ENCODE peak calls at places on chromosomes 11 and 22, in five cellular contexts. Z is fibroblast of lung, Q is lower leg skin, C is fibroblast of the aortic adventitia, N is cardiac muscle cell. A is an unnamed sample.

GRCh38 chr22:19806213-19807160 is 45.9 kb downstream of the TBX1 start:
- DNase-seq in Z (peak; percentile 38), Q (peak; percentile 85), C (peak; percentile 16), N (no peak), A (no peak)

GRCh38 chr11:11449327-11449726 is 96.3 kb upstream of the CSNK2A3 start:
- DNase-seq in Z (no peak), Q (no peak), C (no peak), N (no peak), A (no peak)

GRCh38 chr22:24695958-24696511 is 78.5 kb downstream of the PIWIL3 start:
- DNase-seq in Z (peak; percentile 15), Q (no peak), C (no peak), N (peak; percentile 68), A (no peak)

GRCh38 chr11:66101055-66101454 is 31.0 kb downstream of the PACS1 start:
- DNase-seq in Z (no peak), Q (no peak), C (no peak), N (no peak), A (no peak)

GRCh38 chr11:14253878-14254277 is 105.1 kb downstream of the RRAS2 start:
- DNase-seq in Z (no peak), Q (no peak), C (no peak), N (no peak), A (no peak)

GRCh38 chr22:47586038-47586437 is 823.6 kb downstream of the TBC1D22A start:
- DNase-seq in Z (no peak), Q (no peak), C (no peak), N (no peak), A (no peak)

GRCh38 chr22:37337204-37337943 is 55.1 kb downstream of the CYTH4 start:
- DNase-seq in Z (peak; percentile 54), Q (no peak), C (peak; percentile 53), N (peak; percentile 34), A (no peak)

GRCh38 chr11:70552441-70553150 is 154.3 kb downstream of the CTTN start:
- DNase-seq in Z (no peak), Q (no peak), C (no peak), N (no peak), A (no peak)

GRCh38 chr11:77202941-77203900 is 75.2 kb downstream of the MYO7A start:
- DNase-seq in Z (no peak), Q (no peak), C (no peak), N (no peak), A (peak; percentile 58)

GRCh38 chr11:110463153-110463552 is 33.4 kb downstream of the FDX1 start:
- DNase-seq in Z (peak; percentile 56), Q (no peak), C (peak; percentile 72), N (peak; percentile 82), A (no peak)

GRCh38 chr11:126134461-126135155 is 71.9 kb upstream of the CDON start:
- DNase-seq in Z (no peak), Q (no peak), C (no peak), N (no peak), A (no peak)

GRCh38 chr22:17563936-17564391 is 666 bp downstream of the SLC25A18 start:
- DNase-seq in Z (peak; percentile 26), Q (peak; percentile 57), C (peak; percentile 73), N (peak; percentile 75), A (no peak)

GRCh38 chr22:17565986-17566687 is 2.8 kb downstream of the SLC25A18 start:
- DNase-seq in Z (no peak), Q (no peak), C (no peak), N (no peak), A (no peak)

GRCh38 chr22:17566776-17567175 is 3.5 kb downstream of the SLC25A18 start:
- DNase-seq in Z (no peak), Q (no peak), C (no peak), N (no peak), A (no peak)

GRCh38 chr22:17559188-17559587 is 4.1 kb upstream of the SLC25A18 start:
- DNase-seq in Z (no peak), Q (no peak), C (no peak), N (no peak), A (no peak)

GRCh38 chr22:17562906-17563870 is at the start of gene SLC25A18:
- DNase-seq in Z (peak; percentile 30), Q (no peak), C (no peak), N (peak; percentile 80), A (no peak)
- TF ChIP-seq CTCF in Z (no peak), Q (no peak), C (no peak), N (peak; percentile 29), A (peak; percentile 62)

DNA sequence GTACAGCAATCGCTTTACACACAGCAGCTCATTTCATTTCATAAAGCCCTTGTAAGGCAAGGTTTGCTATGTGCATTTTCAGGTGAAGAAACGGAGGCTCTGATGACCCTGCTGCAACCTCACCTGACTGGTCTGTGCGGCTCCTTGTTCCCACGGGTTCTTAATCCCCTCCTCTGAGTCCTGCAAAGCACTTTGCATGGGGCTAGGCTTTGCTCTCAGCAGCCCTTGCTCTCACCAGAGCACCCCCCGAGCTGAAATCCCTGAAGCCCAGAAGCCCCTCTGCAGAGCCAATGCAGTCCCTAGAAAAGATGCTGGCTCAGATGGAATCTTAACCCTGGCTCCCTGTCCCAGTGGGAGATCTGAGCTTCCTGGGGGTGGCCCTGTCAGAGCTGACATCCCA is 11.0 kb upstream of the APOL6 start:
- DNase-seq in Z (no peak), Q (no peak), C (no peak), N (no peak), A (no peak)
- TF ChIP-seq CTCF in Z (no peak), Q (no peak), C (no peak), N (no peak), A (no peak)

GRCh38 chr22:29938285-29938693 is 55.3 kb downstream of the MTMR3 start:
- DNase-seq in Z (no peak), Q (no peak), C (no peak), N (no peak), A (no peak)
- TF ChIP-seq CTCF in Z (no peak), Q (no peak), C (no peak), N (no peak), A (no peak)

DNA sequence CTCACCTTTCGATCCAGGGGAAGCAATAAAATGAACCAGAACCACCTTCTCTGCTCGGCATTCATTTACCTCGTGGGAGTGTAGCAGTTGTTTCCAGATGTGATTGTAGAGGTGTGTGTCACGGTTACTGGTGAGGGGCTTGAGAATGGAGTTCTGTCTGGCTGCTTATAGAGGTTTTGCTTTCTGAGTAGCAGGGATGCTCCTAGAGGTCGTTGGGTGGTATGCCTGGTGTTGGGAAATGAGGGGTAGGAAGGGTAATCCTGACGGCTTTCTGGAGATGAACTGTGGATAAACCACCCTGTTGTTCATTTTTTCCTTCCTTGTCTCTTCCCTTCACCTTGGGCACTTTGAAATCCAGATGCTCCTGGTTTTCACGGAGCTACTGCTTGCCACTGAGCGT is 8.1 kb downstream of the TEAD1 start:
- DNase-seq in Z (no peak), Q (no peak), C (no peak), N (no peak), A (no peak)
- TF ChIP-seq CTCF in Z (no peak), Q (no peak), C (no peak), N (no peak), A (no peak)

GRCh38 chr22:17832665-17833064 is 58.4 kb upstream of the BID start:
- DNase-seq in Z (no peak), Q (no peak), C (no peak), N (no peak), A (no peak)

GRCh38 chr22:17841836-17842235 is 67.6 kb upstream of the BID start:
- DNase-seq in Z (no peak), Q (no peak), C (no peak), N (no peak), A (no peak)

GRCh38 chr22:17838180-17838865 is 64.1 kb upstream of the BID start:
- DNase-seq in Z (no peak), Q (no peak), C (no peak), N (no peak), A (no peak)

GRCh38 chr22:17835256-17835655 is 61.0 kb upstream of the BID start:
- DNase-seq in Z (no peak), Q (no peak), C (no peak), N (no peak), A (no peak)

DNA sequence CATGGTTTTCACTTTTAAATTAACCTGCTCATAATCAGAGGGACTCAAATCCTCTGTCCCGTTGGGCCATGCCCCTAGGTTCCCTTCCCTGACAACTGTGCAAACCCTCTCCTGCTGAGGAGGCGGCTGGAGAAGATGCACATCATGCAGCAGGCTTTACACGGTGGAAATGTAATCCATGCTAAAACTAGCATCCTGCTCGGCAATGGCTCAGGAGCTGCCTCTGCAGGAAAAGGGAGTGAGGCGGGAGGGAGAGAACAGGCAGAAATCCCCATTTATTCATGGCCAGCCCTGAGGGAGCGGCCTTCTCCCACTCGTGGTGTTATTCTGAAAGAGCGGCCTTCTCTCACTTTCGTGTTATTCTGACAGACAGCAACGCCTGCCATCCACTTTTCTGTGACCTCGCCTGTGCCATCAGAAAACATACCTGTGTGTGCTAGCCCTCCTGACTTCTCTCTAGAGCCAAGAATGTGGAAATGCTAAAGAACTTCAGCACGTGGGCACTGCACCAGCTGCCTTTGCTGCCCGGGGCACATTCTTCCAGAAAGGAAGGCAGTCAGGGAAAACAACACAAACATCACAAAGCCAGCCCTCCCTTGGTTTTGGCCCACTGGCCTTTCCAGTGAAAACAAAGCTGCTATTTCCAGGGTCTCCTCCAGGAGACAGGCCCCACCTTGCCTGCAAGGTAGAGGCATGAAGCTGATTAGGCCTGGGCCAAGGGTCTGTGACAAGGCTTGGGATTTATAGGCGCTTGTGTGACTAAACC is 62.9 kb upstream of the BID start:
- DNase-seq in Z (no peak), Q (peak; percentile 58), C (no peak), N (no peak), A (no peak)
- TF ChIP-seq CTCF in Z (no peak), Q (no peak), C (no peak), N (no peak), A (peak; percentile 30)

A was measured in type B pancreatic cell.